ENCODE peak calls at places on chromosomes 1 and 21, in seven cellular contexts. One of them, this sample, is unnamed.

GRCh38 chr1:17673335-17674075 is 81.6 kb upstream of the ACTL8 start:
- DNase-seq in AG09309: no peak
- DNase-seq in substantia nigra: peak; percentile 58
- DNase-seq in effector memory CD4-positive, alpha-beta T cell: no peak
- DNase-seq in transverse colon: no peak
- DNase-seq in Right ventricle myocardium superior: no peak
- DNase-seq in iPS-NIHi11: no peak
- DNase-seq in this sample: no peak

GRCh38 chr1:165697491-165697880 is 876 bp downstream of the ALDH9A1 start:
- DNase-seq in Right ventricle myocardium superior: no peak
- DNase-seq in substantia nigra: no peak
- DNase-seq in iPS-NIHi11: no peak
- DNase-seq in effector memory CD4-positive, alpha-beta T cell: no peak
- DNase-seq in transverse colon: no peak
- DNase-seq in AG09309: no peak
- DNase-seq in this sample: no peak

GRCh38 chr1:178011101-178011828 is 41.4 kb upstream of the SEC16B start:
- DNase-seq in iPS-NIHi11: no peak
- DNase-seq in substantia nigra: no peak
- DNase-seq in AG09309: no peak
- DNase-seq in transverse colon: no peak
- DNase-seq in Right ventricle myocardium superior: no peak
- DNase-seq in effector memory CD4-positive, alpha-beta T cell: no peak
- DNase-seq in this sample: no peak

GRCh38 chr21:41952568-41953248 is 1.1 kb downstream of the C2CD2 start:
- DNase-seq in Right ventricle myocardium superior: peak; percentile 50
- DNase-seq in iPS-NIHi11: peak; percentile 34
- DNase-seq in substantia nigra: no peak
- DNase-seq in effector memory CD4-positive, alpha-beta T cell: no peak
- DNase-seq in transverse colon: peak; percentile 18
- DNase-seq in AG09309: no peak
- DNase-seq in this sample: no peak

GRCh38 chr1:31483012-31483946 is 70.3 kb downstream of the SERINC2 start:
- DNase-seq in substantia nigra: no peak
- DNase-seq in iPS-NIHi11: no peak
- DNase-seq in AG09309: peak; percentile 87
- DNase-seq in Right ventricle myocardium superior: no peak
- DNase-seq in transverse colon: peak; percentile 50
- DNase-seq in effector memory CD4-positive, alpha-beta T cell: no peak
- DNase-seq in this sample: peak; percentile 34

GRCh38 chr1:230842801-230843200 is 25.5 kb downstream of the C1orf198 start:
- DNase-seq in iPS-NIHi11: no peak
- DNase-seq in Right ventricle myocardium superior: peak; percentile 79
- DNase-seq in AG09309: no peak
- DNase-seq in substantia nigra: peak; percentile 32
- DNase-seq in transverse colon: no peak
- DNase-seq in effector memory CD4-positive, alpha-beta T cell: no peak
- DNase-seq in this sample: no peak

GRCh38 chr1:185016880-185017279 is 28.5 kb upstream of the RNF2 start:
- DNase-seq in transverse colon: no peak
- DNase-seq in effector memory CD4-positive, alpha-beta T cell: no peak
- DNase-seq in AG09309: no peak
- DNase-seq in Right ventricle myocardium superior: no peak
- DNase-seq in iPS-NIHi11: no peak
- DNase-seq in substantia nigra: no peak
- DNase-seq in this sample: no peak

GRCh38 chr1:194338241-194338948 is 1152.0 kb upstream of the B3GALT2 start:
- DNase-seq in transverse colon: no peak
- DNase-seq in AG09309: no peak
- DNase-seq in substantia nigra: no peak
- DNase-seq in effector memory CD4-positive, alpha-beta T cell: no peak
- DNase-seq in iPS-NIHi11: no peak
- DNase-seq in Right ventricle myocardium superior: no peak
- DNase-seq in this sample: no peak

GRCh38 chr1:40060351-40060750 is 19.8 kb downstream of the CAP1 start:
- DNase-seq in substantia nigra: no peak
- DNase-seq in iPS-NIHi11: no peak
- DNase-seq in Right ventricle myocardium superior: no peak
- DNase-seq in transverse colon: no peak
- DNase-seq in AG09309: no peak
- DNase-seq in effector memory CD4-positive, alpha-beta T cell: no peak
- DNase-seq in this sample: no peak

GRCh38 chr21:45335761-45336534 is 48.3 kb upstream of the POFUT2 start:
- DNase-seq in Right ventricle myocardium superior: peak; percentile 24
- DNase-seq in effector memory CD4-positive, alpha-beta T cell: no peak
- DNase-seq in AG09309: no peak
- DNase-seq in iPS-NIHi11: no peak
- DNase-seq in transverse colon: no peak
- DNase-seq in substantia nigra: no peak
- DNase-seq in this sample: no peak

GRCh38 chr1:107991371-107992066 is 26.5 kb upstream of the VAV3 start:
- DNase-seq in transverse colon: no peak
- DNase-seq in iPS-NIHi11: no peak
- DNase-seq in AG09309: no peak
- DNase-seq in substantia nigra: no peak
- DNase-seq in effector memory CD4-positive, alpha-beta T cell: no peak
- DNase-seq in Right ventricle myocardium superior: no peak
- DNase-seq in this sample: peak; percentile 1

GRCh38 chr1:230425252-230426061 is 675 bp downstream of the PGBD5 start:
- DNase-seq in Right ventricle myocardium superior: peak; percentile 43
- DNase-seq in effector memory CD4-positive, alpha-beta T cell: no peak
- DNase-seq in transverse colon: no peak
- DNase-seq in iPS-NIHi11: peak; percentile 38
- DNase-seq in substantia nigra: no peak
- DNase-seq in AG09309: no peak
- DNase-seq in this sample: no peak

GRCh38 chr1:42043182-42043581 is 110.0 kb upstream of the GUCA2B start:
- DNase-seq in transverse colon: no peak
- DNase-seq in iPS-NIHi11: no peak
- DNase-seq in substantia nigra: no peak
- DNase-seq in Right ventricle myocardium superior: no peak
- DNase-seq in effector memory CD4-positive, alpha-beta T cell: no peak
- DNase-seq in AG09309: no peak
- DNase-seq in this sample: no peak

GRCh38 chr1:35097224-35097623 is 18.0 kb downstream of the ZMYM1 start:
- DNase-seq in AG09309: peak; percentile 46
- DNase-seq in transverse colon: no peak
- DNase-seq in iPS-NIHi11: no peak
- DNase-seq in substantia nigra: no peak
- DNase-seq in Right ventricle myocardium superior: no peak
- DNase-seq in effector memory CD4-positive, alpha-beta T cell: no peak
- DNase-seq in this sample: no peak

GRCh38 chr1:99789715-99790114 is 23.3 kb upstream of the FRRS1 start:
- DNase-seq in effector memory CD4-positive, alpha-beta T cell: no peak
- DNase-seq in iPS-NIHi11: no peak
- DNase-seq in Right ventricle myocardium superior: no peak
- DNase-seq in transverse colon: no peak
- DNase-seq in substantia nigra: no peak
- DNase-seq in AG09309: no peak
- DNase-seq in this sample: no peak

GRCh38 chr1:108082741-108083562 is 117.2 kb downstream of the SLC25A24 start:
- DNase-seq in Right ventricle myocardium superior: no peak
- DNase-seq in substantia nigra: no peak
- DNase-seq in transverse colon: no peak
- DNase-seq in AG09309: no peak
- DNase-seq in effector memory CD4-positive, alpha-beta T cell: no peak
- DNase-seq in iPS-NIHi11: peak; percentile 17
- DNase-seq in this sample: no peak

GRCh38 chr1:202671388-202671787 is 38.9 kb downstream of the SYT2 start:
- DNase-seq in iPS-NIHi11: no peak
- DNase-seq in AG09309: no peak
- DNase-seq in effector memory CD4-positive, alpha-beta T cell: no peak
- DNase-seq in Right ventricle myocardium superior: no peak
- DNase-seq in substantia nigra: no peak
- DNase-seq in transverse colon: peak; percentile 39
- DNase-seq in this sample: no peak

GRCh38 chr1:235266325-235266724 is 61.7 kb downstream of the ARID4B start:
- DNase-seq in substantia nigra: no peak
- DNase-seq in AG09309: no peak
- DNase-seq in effector memory CD4-positive, alpha-beta T cell: no peak
- DNase-seq in transverse colon: no peak
- DNase-seq in iPS-NIHi11: no peak
- DNase-seq in Right ventricle myocardium superior: no peak
- DNase-seq in this sample: no peak

GRCh38 chr1:174726167-174726879 is 273.4 kb upstream of the CACYBP start:
- DNase-seq in Right ventricle myocardium superior: no peak
- DNase-seq in iPS-NIHi11: no peak
- DNase-seq in AG09309: no peak
- DNase-seq in transverse colon: no peak
- DNase-seq in effector memory CD4-positive, alpha-beta T cell: no peak
- DNase-seq in substantia nigra: no peak
- DNase-seq in this sample: peak; percentile 61

GRCh38 chr1:240801445-240801844 is 189.5 kb upstream of the GREM2 start:
- DNase-seq in substantia nigra: no peak
- DNase-seq in transverse colon: no peak
- DNase-seq in effector memory CD4-positive, alpha-beta T cell: no peak
- DNase-seq in Right ventricle myocardium superior: no peak
- DNase-seq in AG09309: no peak
- DNase-seq in iPS-NIHi11: no peak
- DNase-seq in this sample: no peak